ENCODE peak calls at places on chromosomes 11 and 22, in four cellular contexts. Z is heart right ventricle, I is HAP-1, E is cardiac muscle cell. T is an unnamed sample.

GRCh38 chr22:35475545-35475944 is 65.1 kb upstream of the RASD2 start:
- DNase-seq in I (no peak), Z (no peak), E (no peak), T (no peak)

GRCh38 chr11:77074626-77075221 is 8.0 kb downstream of the CAPN5 start:
- DNase-seq in Z (no peak), I (no peak), E (no peak), T (no peak)

GRCh38 chr22:50361688-50362087 is 18.6 kb downstream of the PPP6R2 start:
- DNase-seq in I (no peak), Z (no peak), E (no peak), T (no peak)

GRCh38 chr11:114085965-114086364 is 26.5 kb downstream of the ZBTB16 start:
- DNase-seq in E (no peak), I (no peak), Z (no peak), T (no peak)

GRCh38 chr11:96254854-96255253 is 88.1 kb downstream of the MAML2 start:
- DNase-seq in I (no peak), Z (no peak), E (no peak), T (no peak)

GRCh38 chr11:79661373-79661772 is 220.5 kb upstream of the TENM4 start:
- DNase-seq in E (no peak), Z (no peak), I (no peak), T (no peak)

GRCh38 chr11:60429272-60429671 is at the start of gene MS4A5:
- DNase-seq in Z (no peak), E (no peak), I (no peak), T (no peak)

GRCh38 chr22:47213571-47214230 is 451.3 kb downstream of the TBC1D22A start:
- DNase-seq in Z (no peak), E (peak; percentile 16), I (peak; percentile 13), T (no peak)

GRCh38 chr11:107011977-107012376 is 6.3 kb downstream of the GUCY1A2 start:
- DNase-seq in E (peak; percentile 40), I (no peak), Z (no peak), T (peak; percentile 4)

GRCh38 chr11:2466069-2466801 is 21.4 kb downstream of the KCNQ1 start:
- DNase-seq in I (no peak), Z (no peak), E (no peak), T (peak; percentile 44)

GRCh38 chr11:65639623-65640482 is 2.0 kb downstream of the SIPA1 start:
- DNase-seq in I (no peak), Z (no peak), E (no peak), T (no peak)

GRCh38 chr11:131694526-131695424 is 324.4 kb downstream of the NTM start:
- DNase-seq in I (peak; percentile 47), Z (peak; percentile 85), E (peak; percentile 86), T (peak; percentile 51)

GRCh38 chr22:24894220-24894975 is 52.1 kb downstream of the LHFPL7 start:
- DNase-seq in Z (peak; percentile 76), I (no peak), E (peak; percentile 96), T (peak; percentile 83)

GRCh38 chr11:119608781-119609180 is 120.2 kb downstream of the NECTIN1 start:
- DNase-seq in I (no peak), E (no peak), Z (no peak), T (no peak)

GRCh38 chr11:28673687-28674431 is 565.7 kb downstream of the METTL15 start:
- DNase-seq in I (no peak), Z (no peak), E (no peak), T (no peak)

GRCh38 chr11:95078526-95078925 is 11.1 kb upstream of the ENDOD1 start:
- DNase-seq in I (no peak), E (no peak), Z (no peak), T (no peak)

GRCh38 chr11:11966826-11967668 is 41.4 kb downstream of the DKK3 start:
- DNase-seq in Z (peak; percentile 80), E (peak; percentile 53), I (peak; percentile 57), T (peak; percentile 83)

GRCh38 chr11:4074266-4074665 is 20.3 kb upstream of the RRM1 start:
- DNase-seq in I (no peak), E (peak; percentile 12), Z (no peak), T (no peak)

GRCh38 chr22:41587347-41587723 is 2.3 kb downstream of the PMM1 start:
- DNase-seq in E (no peak), I (no peak), Z (no peak), T (no peak)

GRCh38 chr11:32056445-32056844 is 34.4 kb upstream of the RCN1 start:
- DNase-seq in I (no peak), E (peak; percentile 92), Z (no peak), T (no peak)

GRCh38 chr11:118652681-118653181 is 26.7 kb downstream of the TREH start:
- DNase-seq in I (no peak), E (no peak), Z (no peak), T (no peak)

GRCh38 chr11:9982796-9983579 is 311.0 kb downstream of the SBF2 start:
- DNase-seq in I (peak; percentile 19), E (peak; percentile 71), Z (no peak), T (peak; percentile 38)

GRCh38 chr22:20319041-20319744 is 667 bp downstream of the DGCR6L start:
- DNase-seq in E (no peak), Z (no peak), I (no peak), T (peak; percentile 50)

GRCh38 chr22:46366801-46367706 is 31.5 kb downstream of the TRMU start:
- DNase-seq in E (no peak), Z (peak; percentile 19), I (no peak), T (no peak)

GRCh38 chr11:134510171-134510570 is 98.1 kb upstream of the B3GAT1 start:
- DNase-seq in E (no peak), I (no peak), Z (no peak), T (no peak)

GRCh38 chr11:58963551-58964075 is 24.3 kb downstream of the GLYATL1 start:
- DNase-seq in I (no peak), E (peak; percentile 76), Z (no peak), T (no peak)

GRCh38 chr11:22304337-22304961 is 33.7 kb upstream of the SLC17A6 start:
- DNase-seq in E (peak; percentile 50), I (peak; percentile 57), Z (no peak), T (no peak)

GRCh38 chr22:29267462-29267857 is 321 bp downstream of the RHBDD3 start:
- DNase-seq in I (no peak), E (no peak), Z (no peak), T (no peak)

GRCh38 chr22:29267858-29268510 is at the start of the genes EWSR1 and RHBDD3:
- DNase-seq in Z (peak; percentile 96), E (peak; percentile 99), I (peak; percentile 87), T (peak; percentile 99)

GRCh38 chr22:29265306-29265705 is 2.5 kb downstream of the RHBDD3 start:
- DNase-seq in E (no peak), I (no peak), Z (no peak), T (no peak)

GRCh38 chr22:29266564-29267461 is 968 bp downstream of the RHBDD3 start:
- DNase-seq in I (no peak), Z (no peak), E (peak; percentile 54), T (no peak)

DNA sequence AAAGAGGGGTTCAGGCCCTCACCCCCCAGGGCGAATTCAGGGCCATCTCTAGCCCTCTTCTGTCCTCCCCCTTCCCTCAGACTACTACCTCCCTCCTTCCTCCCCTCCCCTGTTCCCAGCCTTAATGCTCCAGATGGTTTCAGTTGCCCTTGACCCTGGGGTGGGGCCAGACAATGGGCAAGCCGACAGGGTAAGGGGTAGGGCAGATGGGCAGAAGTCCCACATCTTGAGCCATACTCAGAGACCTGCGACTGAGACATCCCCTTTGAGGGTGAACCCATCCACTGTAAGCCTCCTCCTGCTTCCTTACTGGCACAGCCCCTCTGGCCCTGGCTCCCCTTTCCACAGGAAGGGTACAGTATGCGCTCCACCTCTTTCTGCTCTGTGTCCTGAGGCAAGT is 1.9 kb downstream of the RHBDD3 start:
- DNase-seq in Z (no peak), E (no peak), I (no peak), T (no peak)
- H3K4me3 ChIP-seq in Z (no peak overlapping the region), E (no peak overlapping the region), I (peak overlapping the region; percentile 88), T (no peak overlapping the region)

DNA sequence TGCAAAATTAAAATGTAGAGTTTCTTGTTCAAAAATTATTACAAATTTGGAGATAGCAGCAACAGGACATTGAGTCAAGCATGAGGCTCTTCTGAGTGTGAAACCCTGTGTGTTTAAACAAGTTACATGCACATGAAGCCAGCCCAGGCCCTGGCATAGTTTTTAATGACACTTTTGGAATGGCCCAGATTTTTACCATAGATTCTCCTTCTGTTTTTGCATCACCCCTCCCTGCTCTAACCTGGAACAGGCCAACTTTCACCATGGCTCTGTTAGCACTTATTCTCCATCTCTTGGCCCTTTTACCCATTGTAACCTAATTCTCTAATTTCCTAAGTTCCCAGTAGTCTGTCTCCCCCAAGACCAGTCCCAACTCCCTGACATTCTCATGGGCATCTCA is 63.1 kb upstream of the PRSS23 start:
- DNase-seq in E (no peak), I (no peak), Z (no peak), T (no peak)
- H3K4me1 ChIP-seq in E (peaks cover 12% of the 10 kb centered on the region), I (peaks cover 18% of the 10 kb centered on the region), Z (peaks cover 36% of the 10 kb centered on the region), T (peaks cover 91% of the 10 kb centered on the region)

DNA sequence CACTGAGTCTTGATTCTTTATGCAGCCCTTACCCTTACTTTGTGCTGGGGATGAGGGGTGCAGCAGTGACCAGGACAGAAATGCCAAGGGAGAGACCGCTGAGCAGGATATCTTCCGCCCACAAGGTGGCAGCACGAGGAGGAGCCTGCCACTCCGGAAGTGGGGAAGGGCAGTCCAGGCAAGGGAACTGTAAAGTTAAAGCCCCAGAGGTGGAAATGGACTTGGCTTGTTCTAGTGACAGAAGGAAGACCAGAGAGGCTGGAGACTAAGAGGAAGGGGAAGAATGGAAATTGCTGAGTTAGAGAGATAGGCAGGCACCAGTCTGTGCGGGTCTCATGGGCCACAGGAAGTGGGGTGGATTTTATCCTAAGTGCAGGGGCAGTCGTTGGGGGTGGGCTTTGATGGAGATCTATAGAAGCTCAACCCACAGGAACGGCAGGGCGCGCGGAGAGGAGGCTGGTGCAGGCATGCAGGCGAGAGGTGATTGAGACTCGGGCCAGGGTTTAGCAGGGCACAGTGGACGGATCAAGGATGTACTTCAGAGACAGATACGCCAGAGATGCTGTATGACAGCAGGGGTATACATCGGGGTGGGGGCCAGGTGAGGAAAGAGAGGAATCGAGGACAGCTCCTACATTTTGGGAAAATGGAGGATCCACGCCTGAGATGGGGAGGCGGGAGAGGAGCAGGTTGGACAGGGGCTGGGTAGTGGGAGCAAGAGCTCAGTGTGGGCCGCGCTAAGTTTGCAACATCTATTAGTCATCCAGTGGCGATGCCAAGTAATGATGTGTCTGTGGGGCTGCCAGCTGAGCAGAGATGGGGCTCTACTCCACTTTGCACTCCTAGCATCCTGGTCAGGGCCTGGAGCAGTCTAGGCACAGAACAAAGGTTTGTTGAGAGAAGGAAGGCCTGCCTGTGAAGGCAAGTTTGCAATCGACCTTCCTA is 3.3 kb upstream of the GRK2 start:
- DNase-seq in E (peak; percentile 84), Z (peak; percentile 83), I (peak; percentile 75), T (peak; percentile 85)
- H3K4me3 ChIP-seq in E (no peak overlapping the region), Z (no peak overlapping the region), I (no peak overlapping the region), T (no peak overlapping the region)

GRCh38 chr11:57640068-57640800 is 9.5 kb downstream of the YPEL4 start:
- DNase-seq in I (no peak), Z (no peak), E (no peak), T (no peak)
- H3K4me1 ChIP-seq in I (peaks cover 16% of the 10 kb centered on the region), Z (peaks cover 54% of the 10 kb centered on the region), E (peaks cover 37% of the 10 kb centered on the region), T (peaks cover 18% of the 10 kb centered on the region)